ENCODE peak calls at places on chromosomes 3 and 15, in six cellular contexts. One of them, this sample, is unnamed.

GRCh38 chr3:172154768-172155649 is 115.6 kb downstream of the FNDC3B start:
- DNase-seq in endothelial cell of umbilical vein: no peak
- DNase-seq in Peyer's patch: no peak
- DNase-seq in A549: no peak
- DNase-seq in HCT116: no peak
- DNase-seq in testis: no peak
- DNase-seq in this sample: no peak

GRCh38 chr3:62186967-62187366 is 186.4 kb downstream of the FEZF2 start:
- DNase-seq in endothelial cell of umbilical vein: peak; percentile 21
- DNase-seq in Peyer's patch: no peak
- DNase-seq in A549: no peak
- DNase-seq in HCT116: peak; percentile 0
- DNase-seq in testis: no peak
- DNase-seq in this sample: no peak

GRCh38 chr3:139794469-139795265 is 116.9 kb upstream of the NMNAT3 start:
- DNase-seq in endothelial cell of umbilical vein: no peak
- DNase-seq in Peyer's patch: no peak
- DNase-seq in A549: no peak
- DNase-seq in HCT116: no peak
- DNase-seq in testis: no peak
- DNase-seq in this sample: no peak

GRCh38 chr3:74559301-74559700 is 55.2 kb downstream of the CNTN3 start:
- DNase-seq in endothelial cell of umbilical vein: no peak
- DNase-seq in Peyer's patch: no peak
- DNase-seq in A549: no peak
- DNase-seq in HCT116: no peak
- DNase-seq in testis: no peak
- DNase-seq in this sample: no peak

GRCh38 chr15:92165001-92165346 is 228.7 kb upstream of the ST8SIA2 start:
- DNase-seq in endothelial cell of umbilical vein: no peak
- DNase-seq in Peyer's patch: no peak
- DNase-seq in A549: no peak
- DNase-seq in HCT116: no peak
- DNase-seq in testis: no peak
- DNase-seq in this sample: no peak

GRCh38 chr15:93333826-93334225 is 244.8 kb upstream of the RGMA start:
- DNase-seq in endothelial cell of umbilical vein: no peak
- DNase-seq in Peyer's patch: no peak
- DNase-seq in A549: no peak
- DNase-seq in HCT116: no peak
- DNase-seq in testis: no peak
- DNase-seq in this sample: no peak

GRCh38 chr3:37308247-37308646 is 133.9 kb upstream of the LRRFIP2 start:
- DNase-seq in endothelial cell of umbilical vein: peak; percentile 31
- DNase-seq in Peyer's patch: no peak
- DNase-seq in A549: peak; percentile 11
- DNase-seq in HCT116: peak; percentile 7
- DNase-seq in testis: no peak
- DNase-seq in this sample: no peak

GRCh38 chr3:46561511-46561910 is 4.6 kb downstream of the LRRC2 start:
- DNase-seq in endothelial cell of umbilical vein: no peak
- DNase-seq in Peyer's patch: no peak
- DNase-seq in A549: no peak
- DNase-seq in HCT116: no peak
- DNase-seq in testis: no peak
- DNase-seq in this sample: no peak

GRCh38 chr3:13657660-13658435 is 108.9 kb downstream of the FBLN2 start:
- DNase-seq in endothelial cell of umbilical vein: peak; percentile 29
- DNase-seq in Peyer's patch: no peak
- DNase-seq in A549: peak; percentile 45
- DNase-seq in HCT116: peak; percentile 26
- DNase-seq in testis: peak; percentile 64
- DNase-seq in this sample: peak; percentile 61

DNA sequence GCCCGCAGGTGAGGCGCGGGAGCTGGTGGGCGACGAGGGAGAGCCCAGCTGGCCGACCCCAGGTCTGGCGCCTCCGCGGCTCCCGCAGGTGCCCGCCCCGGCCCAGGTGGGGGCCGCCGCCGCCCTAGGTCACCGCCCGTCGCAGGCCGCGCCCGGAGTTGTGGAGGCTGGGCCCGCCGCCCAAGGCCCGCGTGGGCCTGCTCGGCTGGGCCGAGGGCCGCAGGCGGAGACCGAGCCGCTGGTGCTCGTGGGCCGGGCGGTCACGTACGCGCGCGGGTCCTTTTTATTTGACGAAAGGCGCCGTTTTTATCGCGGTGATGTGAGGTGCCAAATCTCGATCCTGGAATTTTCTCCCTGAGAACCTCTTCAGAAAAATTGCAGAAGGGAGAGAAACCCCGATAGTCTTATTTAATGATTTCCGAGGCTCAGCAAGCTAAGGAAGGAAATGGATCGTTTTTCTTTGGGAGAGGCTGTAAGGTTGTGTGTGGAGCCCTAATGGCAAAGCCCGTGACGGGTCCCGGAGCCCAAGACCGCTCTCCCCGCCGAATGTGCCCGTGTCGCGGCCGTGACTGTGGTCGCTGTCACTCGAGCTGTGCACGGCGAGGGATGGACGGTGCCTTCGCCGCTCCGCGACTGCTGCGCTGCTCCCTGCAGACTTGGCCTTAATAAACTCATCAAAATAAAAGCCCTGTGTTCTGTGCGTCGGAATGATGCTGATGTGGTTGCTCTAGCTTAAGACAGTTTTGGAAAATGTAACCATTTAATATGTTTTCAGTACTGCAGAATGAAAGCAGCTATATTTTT is 603 bp downstream of the APPL1 start:
- DNase-seq in endothelial cell of umbilical vein: peak; percentile 66
- DNase-seq in Peyer's patch: peak; percentile 50
- DNase-seq in A549: peak; percentile 26
- DNase-seq in HCT116: no peak
- DNase-seq in testis: peak; percentile 78
- DNase-seq in this sample: peak; percentile 41
- TF ChIP-seq POLR2A in endothelial cell of umbilical vein: no peak
- TF ChIP-seq POLR2A in Peyer's patch: no peak
- TF ChIP-seq POLR2A in A549: no peak
- TF ChIP-seq POLR2A in HCT116: no peak
- TF ChIP-seq POLR2A in testis: no peak
- TF ChIP-seq POLR2A in this sample: peak; percentile 71

GRCh38 chr3:154684440-154684839 is 254.4 kb upstream of the GPR149 start:
- DNase-seq in endothelial cell of umbilical vein: no peak
- DNase-seq in Peyer's patch: no peak
- DNase-seq in A549: no peak
- DNase-seq in HCT116: no peak
- DNase-seq in testis: no peak
- DNase-seq in this sample: no peak
- H3K27ac ChIP-seq in endothelial cell of umbilical vein: no peak overlapping the region
- H3K27ac ChIP-seq in Peyer's patch: no peak overlapping the region
- H3K27ac ChIP-seq in A549: no peak overlapping the region
- H3K27ac ChIP-seq in HCT116: no peak overlapping the region
- H3K27ac ChIP-seq in testis: no peak overlapping the region
- H3K27ac ChIP-seq in this sample: no peak overlapping the region

GRCh38 chr3:64494530-64494929 is 193.3 kb downstream of the ADAMTS9 start:
- DNase-seq in endothelial cell of umbilical vein: no peak
- DNase-seq in Peyer's patch: no peak
- DNase-seq in A549: no peak
- DNase-seq in HCT116: no peak
- DNase-seq in testis: no peak
- DNase-seq in this sample: no peak
- TF ChIP-seq CTCF in endothelial cell of umbilical vein: no peak
- TF ChIP-seq CTCF in Peyer's patch: no peak
- TF ChIP-seq CTCF in A549: no peak
- TF ChIP-seq CTCF in HCT116: no peak
- TF ChIP-seq CTCF in testis: no peak
- TF ChIP-seq CTCF in this sample: no peak

GRCh38 chr3:122030381-122031122 is 8.5 kb upstream of the ILDR1 start:
- DNase-seq in endothelial cell of umbilical vein: no peak
- DNase-seq in Peyer's patch: no peak
- DNase-seq in A549: no peak
- DNase-seq in HCT116: no peak
- DNase-seq in testis: no peak
- DNase-seq in this sample: no peak
- TF ChIP-seq POLR2A in endothelial cell of umbilical vein: no peak
- TF ChIP-seq POLR2A in Peyer's patch: no peak
- TF ChIP-seq POLR2A in A549: no peak
- TF ChIP-seq POLR2A in HCT116: no peak
- TF ChIP-seq POLR2A in testis: no peak
- TF ChIP-seq POLR2A in this sample: no peak

GRCh38 chr3:124115965-124116364 is 124.0 kb upstream of the ROPN1 start:
- DNase-seq in endothelial cell of umbilical vein: no peak
- DNase-seq in Peyer's patch: no peak
- DNase-seq in A549: no peak
- DNase-seq in HCT116: no peak
- DNase-seq in testis: no peak
- DNase-seq in this sample: no peak
- H3K27ac ChIP-seq in endothelial cell of umbilical vein: no peak overlapping the region
- H3K27ac ChIP-seq in Peyer's patch: no peak overlapping the region
- H3K27ac ChIP-seq in A549: no peak overlapping the region
- H3K27ac ChIP-seq in HCT116: no peak overlapping the region
- H3K27ac ChIP-seq in testis: no peak overlapping the region
- H3K27ac ChIP-seq in this sample: peak overlapping the region; percentile 18

DNA sequence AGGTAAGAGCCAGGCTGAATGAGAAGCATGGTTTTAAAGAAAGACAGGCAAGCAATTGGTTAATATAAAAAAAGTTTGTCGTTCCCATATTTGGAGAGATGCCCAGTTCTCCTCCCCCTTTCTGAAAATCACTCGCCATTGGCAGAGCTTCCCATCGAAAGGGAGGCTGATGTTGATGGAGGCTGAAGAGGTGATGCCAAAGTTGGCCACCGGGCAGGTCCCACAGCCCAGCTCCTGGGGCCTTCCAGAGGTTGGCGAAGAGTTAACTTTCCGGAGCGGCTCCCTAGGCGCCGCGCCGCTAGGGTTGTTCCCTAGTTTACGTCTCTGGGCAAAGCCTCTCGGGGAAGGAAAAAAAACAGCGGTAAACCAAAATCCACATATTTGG is 792 bp downstream of the PCOLCE2 start:
- DNase-seq in endothelial cell of umbilical vein: peak; percentile 3
- DNase-seq in Peyer's patch: no peak
- DNase-seq in A549: peak; percentile 90
- DNase-seq in HCT116: peak; percentile 69
- DNase-seq in testis: peak; percentile 19
- DNase-seq in this sample: no peak
- TF ChIP-seq CTCF in endothelial cell of umbilical vein: no peak
- TF ChIP-seq CTCF in Peyer's patch: no peak
- TF ChIP-seq CTCF in A549: no peak
- TF ChIP-seq CTCF in HCT116: peak; percentile 6
- TF ChIP-seq CTCF in testis: no peak
- TF ChIP-seq CTCF in this sample: no peak